ENCODE peak calls at places on chromosomes 11 and 22, in eight cellular contexts. C, F, P, N, D, U, O and Q are unnamed samples.

GRCh38 chr22:46830001-46830715 is 67.7 kb downstream of the TBC1D22A start:
- DNase-seq in C (no peak), F (peak), P (no peak), N (no peak), D (no peak), U (peak), O (peak), Q (no peak)

GRCh38 chr11:107791343-107792048 is 67.1 kb downstream of the SLC35F2 start:
- DNase-seq in C (no peak), F (no peak), P (no peak), N (no peak), D (no peak), U (no peak), O (no peak), Q (no peak)

GRCh38 chr22:26777402-26777801 is 120.0 kb downstream of the MIAT start:
- DNase-seq in C (no peak), F (no peak), P (no peak), N (no peak), D (no peak), U (no peak), O (no peak), Q (no peak)

GRCh38 chr11:1671658-1672057 is 25.3 kb upstream of the KRTAP5-6 start:
- DNase-seq in C (no peak), F (no peak), P (no peak), N (no peak), D (no peak), U (no peak), O (no peak), Q (no peak)

GRCh38 chr11:102385053-102385976 is 38.3 kb downstream of the BIRC2 start:
- DNase-seq in C (no peak), F (no peak), P (no peak), N (no peak), D (no peak), U (no peak), O (no peak), Q (no peak)

GRCh38 chr11:88623536-88623935 is 286.0 kb upstream of the CTSC start:
- DNase-seq in C (no peak), F (no peak), P (no peak), N (no peak), D (no peak), U (no peak), O (no peak), Q (no peak)

GRCh38 chr11:108148549-108148948 is 27.2 kb downstream of the ACAT1 start:
- DNase-seq in C (no peak), F (no peak), P (no peak), N (no peak), D (no peak), U (no peak), O (no peak), Q (no peak)

GRCh38 chr22:32764330-32765116 is 37.0 kb upstream of the TIMP3 start:
- DNase-seq in C (no peak), F (peak), P (no peak), N (no peak), D (peak), U (peak), O (peak), Q (peak)

GRCh38 chr11:63920870-63921417 is 4.0 kb upstream of the RCOR2 start:
- DNase-seq in C (peak), F (no peak), P (no peak), N (peak), D (no peak), U (no peak), O (no peak), Q (peak)

GRCh38 chr11:86743223-86744118 is 56.9 kb upstream of the PRSS23 start:
- DNase-seq in C (no peak), F (peak), P (peak), N (peak), D (no peak), U (peak), O (peak), Q (peak)

GRCh38 chr11:86079421-86079820 is 10.5 kb upstream of the PICALM start:
- DNase-seq in C (no peak), F (no peak), P (no peak), N (no peak), D (no peak), U (no peak), O (no peak), Q (no peak)

GRCh38 chr22:37199839-37200161 is 11.8 kb upstream of the C1QTNF6 start:
- DNase-seq in C (peak), F (no peak), P (peak), N (no peak), D (no peak), U (no peak), O (no peak), Q (peak)

GRCh38 chr22:47143249-47143938 is 380.9 kb downstream of the TBC1D22A start:
- DNase-seq in C (no peak), F (peak), P (no peak), N (no peak), D (no peak), U (no peak), O (no peak), Q (no peak)

GRCh38 chr11:6757373-6757967 is 14.3 kb downstream of the OR2AG2 start:
- DNase-seq in C (peak), F (peak), P (peak), N (peak), D (peak), U (peak), O (peak), Q (peak)

GRCh38 chr11:32884770-32885384 is 7.7 kb upstream of the QSER1 start:
- DNase-seq in C (no peak), F (peak), P (no peak), N (no peak), D (no peak), U (no peak), O (peak), Q (peak)

GRCh38 chr11:34235591-34236071 is 122.2 kb downstream of the ABTB2 start:
- DNase-seq in C (no peak), F (no peak), P (peak), N (no peak), D (no peak), U (no peak), O (no peak), Q (no peak)

GRCh38 chr11:118082880-118083543 is 3.8 kb downstream of the SMIM35 start:
- DNase-seq in C (no peak), F (no peak), P (no peak), N (no peak), D (peak), U (no peak), O (no peak), Q (no peak)

GRCh38 chr11:3855808-3856491 is 486 bp downstream of the STIM1 start:
- DNase-seq in C (peak), F (peak), P (peak), N (peak), D (peak), U (peak), O (peak), Q (peak)

GRCh38 chr22:32518848-32519247 is 44.2 kb downstream of the FBXO7 start:
- DNase-seq in C (no peak), F (peak), P (peak), N (no peak), D (no peak), U (no peak), O (no peak), Q (no peak)

GRCh38 chr11:112440518-112440917 is 179.9 kb upstream of the PLET1 start:
- DNase-seq in C (no peak), F (peak), P (no peak), N (no peak), D (no peak), U (no peak), O (no peak), Q (no peak)

GRCh38 chr11:63858628-63859550 is 20.0 kb downstream of the MARK2 start:
- DNase-seq in C (no peak), F (peak), P (no peak), N (no peak), D (no peak), U (no peak), O (no peak), Q (no peak)

GRCh38 chr11:80163441-80163840 is 722.6 kb upstream of the TENM4 start:
- DNase-seq in C (no peak), F (no peak), P (no peak), N (no peak), D (no peak), U (no peak), O (no peak), Q (no peak)

GRCh38 chr22:27181537-27181936 is 524.1 kb downstream of the MIAT start:
- DNase-seq in C (no peak), F (no peak), P (no peak), N (no peak), D (no peak), U (no peak), O (no peak), Q (no peak)

GRCh38 chr11:130737866-130738431 is 178.3 kb downstream of the SNX19 start:
- DNase-seq in C (no peak), F (no peak), P (peak), N (no peak), D (no peak), U (peak), O (peak), Q (no peak)

GRCh38 chr11:45145083-45145420 is 1.4 kb upstream of the PRDM11 start:
- DNase-seq in C (no peak), F (no peak), P (no peak), N (no peak), D (no peak), U (no peak), O (no peak), Q (no peak)

GRCh38 chr11:36449566-36450390 is 60.3 kb downstream of the TRAF6 start:
- DNase-seq in C (no peak), F (no peak), P (no peak), N (no peak), D (no peak), U (no peak), O (peak), Q (no peak)

GRCh38 chr22:24037851-24038765 is 27.0 kb downstream of the CABIN1 start:
- DNase-seq in C (no peak), F (no peak), P (no peak), N (no peak), D (no peak), U (no peak), O (no peak), Q (no peak)

GRCh38 chr22:48346311-48346710 is 1481.4 kb downstream of the BRD1 start:
- DNase-seq in C (no peak), F (no peak), P (no peak), N (no peak), D (no peak), U (no peak), O (no peak), Q (peak)

GRCh38 chr11:113974741-113975470 is at the start of gene HTR3A:
- DNase-seq in C (peak), F (peak), P (peak), N (no peak), D (peak), U (peak), O (no peak), Q (no peak)

GRCh38 chr22:46090051-46090591 is 60.2 kb upstream of the PPARA start:
- DNase-seq in C (no peak), F (no peak), P (no peak), N (no peak), D (no peak), U (no peak), O (no peak), Q (no peak)

GRCh38 chr22:44455151-44455962 is 42.7 kb downstream of the RTL6 start:
- DNase-seq in C (peak), F (peak), P (no peak), N (peak), D (no peak), U (no peak), O (no peak), Q (no peak)

GRCh38 chr11:77580712-77581337 is 8.9 kb upstream of the AQP11 start:
- DNase-seq in C (peak), F (peak), P (peak), N (no peak), D (no peak), U (no peak), O (no peak), Q (no peak)